ENCODE peak calls at places on chromosomes 1 and 21, in ten cellular contexts. G is GM12892; C is activated CD4-positive, CD25-positive, alpha-beta regulatory T cell treated with anti-CD3 and anti-CD28 coated beads, Interleukin-2, amount 50 U/mL, for 72 hours; K is HEK293T; I is adipocyte; P is activated CD4-positive, alpha-beta T cell treated with anti-CD3 and anti-CD28 coated beads for 24 hours; M is occipital lobe; H is GM06990; Y is hepatic stellate cell; N is COR-L47. S is an unnamed sample.

GRCh38 chr1:184315254-184315653 is 71.6 kb upstream of the C1orf21 start:
- DNase-seq in G (no peak), C (no peak), K (no peak), I (peak; percentile 82), P (no peak), M (no peak), H (no peak), Y (no peak), N (no peak), S (no peak)

GRCh38 chr1:230172016-230172356 is 104.9 kb downstream of the GALNT2 start:
- DNase-seq in G (no peak), C (no peak), K (no peak), I (no peak), P (no peak), M (no peak), H (no peak), Y (no peak), N (no peak), S (no peak)

GRCh38 chr1:17852383-17852782 is 97.2 kb downstream of the ACTL8 start:
- DNase-seq in G (no peak), C (no peak), K (no peak), I (no peak), P (no peak), M (no peak), H (no peak), Y (no peak), N (no peak), S (no peak)

GRCh38 chr1:116277840-116278540 is 95.1 kb upstream of the ATP1A1 start:
- DNase-seq in G (no peak), C (no peak), K (no peak), I (no peak), P (no peak), M (no peak), H (no peak), Y (no peak), N (no peak), S (no peak)

GRCh38 chr1:155976913-155977606 is 1.3 kb downstream of the ARHGEF2 start:
- DNase-seq in G (no peak), C (no peak), K (no peak), I (no peak), P (no peak), M (no peak), H (no peak), Y (no peak), N (no peak), S (no peak)

GRCh38 chr1:227999056-227999930 is 7.5 kb upstream of the WNT3A start:
- DNase-seq in G (peak; percentile 68), C (peak; percentile 55), K (peak; percentile 88), I (peak; percentile 80), P (peak; percentile 52), M (no peak), H (peak; percentile 48), Y (peak; percentile 83), N (peak; percentile 77), S (peak; percentile 75)

GRCh38 chr1:47452426-47452825 is 14.6 kb downstream of the FOXD2 start:
- DNase-seq in G (no peak), C (no peak), K (no peak), I (no peak), P (no peak), M (no peak), H (no peak), Y (no peak), N (no peak), S (no peak)

GRCh38 chr1:230306158-230306557 is 120.0 kb downstream of the PGBD5 start:
- DNase-seq in G (no peak), C (no peak), K (no peak), I (no peak), P (no peak), M (no peak), H (no peak), Y (no peak), N (no peak), S (peak; percentile 41)

GRCh38 chr1:155969377-155969791 is 9.0 kb downstream of the ARHGEF2 start:
- DNase-seq in G (no peak), C (no peak), K (no peak), I (no peak), P (no peak), M (peak; percentile 63), H (no peak), Y (no peak), N (no peak), S (no peak)

GRCh38 chr21:42234464-42235241 is 15.7 kb downstream of the ABCG1 start:
- DNase-seq in G (peak; percentile 58), C (peak; percentile 79), K (peak; percentile 84), I (no peak), P (peak; percentile 70), M (peak; percentile 52), H (peak; percentile 90), Y (peak; percentile 41), N (peak; percentile 75), S (peak; percentile 45)

GRCh38 chr1:227934476-227935313 is 13.0 kb downstream of the WNT9A start:
- DNase-seq in G (no peak), C (no peak), K (no peak), I (peak; percentile 39), P (peak; percentile 19), M (no peak), H (no peak), Y (no peak), N (no peak), S (no peak)

GRCh38 chr1:43434256-43434655 is 19.5 kb downstream of the HYI start:
- DNase-seq in G (no peak), C (no peak), K (no peak), I (no peak), P (no peak), M (no peak), H (no peak), Y (no peak), N (no peak), S (no peak)

GRCh38 chr21:16536661-16537359 is 807.0 kb downstream of the USP25 start:
- DNase-seq in G (no peak), C (no peak), K (no peak), I (no peak), P (no peak), M (no peak), H (no peak), Y (no peak), N (peak; percentile 7), S (no peak)

GRCh38 chr1:164617607-164618564 is 58.9 kb downstream of the PBX1 start:
- DNase-seq in G (no peak), C (no peak), K (peak; percentile 54), I (peak; percentile 39), P (no peak), M (no peak), H (no peak), Y (no peak), N (no peak), S (no peak)

GRCh38 chr1:109636201-109636952 is 16.7 kb downstream of the AMPD2 start:
- DNase-seq in G (no peak), C (no peak), K (no peak), I (peak; percentile 35), P (no peak), M (no peak), H (no peak), Y (peak; percentile 71), N (no peak), S (no peak)

GRCh38 chr1:174136714-174137113 is 22.6 kb upstream of the RABGAP1L start:
- DNase-seq in G (no peak), C (no peak), K (no peak), I (no peak), P (no peak), M (no peak), H (no peak), Y (no peak), N (no peak), S (no peak)

GRCh38 chr1:151713044-151713443 is 3.6 kb downstream of the CELF3 start:
- DNase-seq in G (no peak), C (no peak), K (no peak), I (no peak), P (no peak), M (no peak), H (no peak), Y (no peak), N (no peak), S (no peak)

GRCh38 chr1:24385160-24385939 is 28.2 kb downstream of the STPG1 start:
- DNase-seq in G (no peak), C (no peak), K (peak; percentile 56), I (no peak), P (no peak), M (no peak), H (peak; percentile 26), Y (no peak), N (no peak), S (no peak)

S was measured in GM19239.